ENCODE peak calls at places on chromosomes 13 and 19, in five cellular contexts. N, P, B, Q and O are unnamed samples.

GRCh38 chr13:59392328-59392727 is 771.4 kb downstream of the DIAPH3 start:
- DNase-seq in N (no peak), P (no peak), B (no peak), Q (no peak), O (no peak)

GRCh38 chr13:110826861-110827672 is 87.8 kb downstream of the ANKRD10 start:
- DNase-seq in N (no peak), P (no peak), B (no peak), Q (no peak), O (peak)

GRCh38 chr13:51849145-51850101 is 4.4 kb upstream of the TMEM272 start:
- DNase-seq in N (no peak), P (peak), B (no peak), Q (peak), O (peak)

GRCh38 chr19:43450545-43450997 is 14.8 kb downstream of the LYPD3 start:
- DNase-seq in N (no peak), P (peak), B (no peak), Q (no peak), O (no peak)

GRCh38 chr13:24680258-24680920 is at the start of gene ATP12A:
- DNase-seq in N (no peak), P (no peak), B (no peak), Q (peak), O (no peak)

GRCh38 chr13:48299591-48299990 is 4.0 kb upstream of the RB1 start:
- DNase-seq in N (no peak), P (no peak), B (no peak), Q (no peak), O (no peak)

GRCh38 chr13:48784906-48785555 is 131.3 kb downstream of the CYSLTR2 start:
- DNase-seq in N (no peak), P (no peak), B (no peak), Q (no peak), O (no peak)

GRCh38 chr19:19531951-19532805 is 3.5 kb downstream of the YJEFN3 start:
- DNase-seq in N (no peak), P (peak), B (no peak), Q (peak), O (peak)

GRCh38 chr13:102011539-102011938 is 390.3 kb downstream of the FGF14 start:
- DNase-seq in N (no peak), P (no peak), B (no peak), Q (no peak), O (no peak)

GRCh38 chr19:16104722-16105121 is 7.0 kb upstream of the RAB8A start:
- DNase-seq in N (no peak), P (peak), B (no peak), Q (no peak), O (no peak)

GRCh38 chr13:22121340-22121739 is 450.5 kb downstream of the FGF9 start:
- DNase-seq in N (no peak), P (no peak), B (no peak), Q (no peak), O (no peak)

GRCh38 chr19:44113784-44114390 is 688 bp downstream of the ZNF225 start:
- DNase-seq in N (no peak), P (no peak), B (no peak), Q (peak), O (peak)

GRCh38 chr13:21997726-21998125 is 326.9 kb downstream of the FGF9 start:
- DNase-seq in N (no peak), P (no peak), B (no peak), Q (no peak), O (no peak)

GRCh38 chr13:89865331-89865833 is 1482.1 kb upstream of the MIR17HG start:
- DNase-seq in N (no peak), P (no peak), B (no peak), Q (no peak), O (no peak)

GRCh38 chr19:55585658-55586339 is 5.2 kb upstream of the ZNF579 start:
- DNase-seq in N (no peak), P (peak), B (no peak), Q (peak), O (peak)
- H3K4me3 ChIP-seq in N (peak), P (peak), B (peak), Q (peak), O (no peak)

GRCh38 chr19:41912899-41913475 is 15.3 kb downstream of the ERFL start:
- DNase-seq in N (no peak), P (no peak), B (no peak), Q (no peak), O (no peak)
- H3K4me3 ChIP-seq in N (no peak), P (no peak), B (no peak), Q (no peak), O (no peak)

DNA sequence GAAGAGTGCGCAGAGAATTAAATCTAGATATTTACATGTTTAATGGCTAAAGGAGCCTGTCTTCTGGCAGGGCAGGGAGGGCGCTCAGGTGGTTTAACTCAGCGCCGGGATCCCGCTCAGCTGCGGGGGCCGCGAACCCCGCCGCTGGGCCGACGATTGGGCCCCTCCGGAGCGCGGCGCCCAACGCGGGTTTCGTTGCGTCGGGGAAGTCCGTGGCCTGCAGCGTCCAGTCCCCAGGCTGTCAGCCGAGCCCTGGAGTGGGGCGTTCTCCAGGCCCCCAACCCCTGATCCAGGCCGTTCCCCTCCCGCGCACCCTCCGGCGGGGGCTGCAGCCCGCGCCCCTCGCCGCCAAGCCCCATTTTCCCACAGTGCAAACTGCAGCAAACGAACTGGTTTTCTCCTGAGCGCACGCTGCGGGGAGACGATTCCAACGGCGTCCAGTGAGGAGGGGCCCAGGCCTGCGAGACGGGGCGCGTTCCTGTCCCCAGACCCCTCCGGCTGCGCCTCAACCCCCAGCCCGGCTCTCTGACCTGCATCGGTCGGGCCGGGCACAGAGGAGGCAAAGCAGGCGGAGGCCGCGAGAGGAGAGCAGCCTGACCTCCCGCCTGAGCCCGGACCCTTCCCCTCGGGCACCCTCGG is 4.5 kb upstream of the ONECUT3 start:
- DNase-seq in N (no peak), P (no peak), B (no peak), Q (no peak), O (no peak)
- H3K4me3 ChIP-seq in N (no peak), P (no peak), B (no peak), Q (peak), O (no peak)

DNA sequence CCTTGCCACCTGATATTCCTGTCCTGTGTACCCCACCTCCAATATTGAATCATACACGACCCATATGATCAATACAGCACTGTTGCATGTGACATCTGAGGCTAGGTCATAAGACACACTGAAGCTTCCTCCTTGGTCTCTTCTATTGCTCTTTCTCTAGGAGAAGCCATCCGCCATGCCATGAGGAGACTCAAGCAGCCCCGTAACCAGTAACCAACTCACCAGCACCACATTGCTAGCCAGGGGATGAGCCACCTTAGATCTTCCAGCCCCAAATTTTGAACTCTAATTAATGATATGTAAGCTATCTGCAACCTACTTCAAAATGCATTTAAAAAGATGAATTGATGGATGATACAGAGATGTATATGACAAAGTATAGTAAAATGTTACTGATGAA is 28.6 kb downstream of the ZNF557 start:
- DNase-seq in N (no peak), P (no peak), B (no peak), Q (no peak), O (peak)
- H3K4me3 ChIP-seq in N (no peak), P (peak), B (peak), Q (peak), O (peak)

GRCh38 chr19:1065606-1066109 is 1.3 kb upstream of the ARHGAP45 start:
- DNase-seq in N (no peak), P (no peak), B (no peak), Q (peak), O (no peak)

GRCh38 chr19:1067341-1068103 is 555 bp downstream of the ARHGAP45 start:
- DNase-seq in N (no peak), P (no peak), B (no peak), Q (no peak), O (peak)

GRCh38 chr19:1066251-1066747 is 668 bp upstream of the ARHGAP45 start:
- DNase-seq in N (no peak), P (no peak), B (no peak), Q (peak), O (no peak)

GRCh38 chr19:1068111-1069001 is 1.4 kb downstream of the ARHGAP45 start:
- DNase-seq in N (no peak), P (no peak), B (no peak), Q (no peak), O (peak)

DNA sequence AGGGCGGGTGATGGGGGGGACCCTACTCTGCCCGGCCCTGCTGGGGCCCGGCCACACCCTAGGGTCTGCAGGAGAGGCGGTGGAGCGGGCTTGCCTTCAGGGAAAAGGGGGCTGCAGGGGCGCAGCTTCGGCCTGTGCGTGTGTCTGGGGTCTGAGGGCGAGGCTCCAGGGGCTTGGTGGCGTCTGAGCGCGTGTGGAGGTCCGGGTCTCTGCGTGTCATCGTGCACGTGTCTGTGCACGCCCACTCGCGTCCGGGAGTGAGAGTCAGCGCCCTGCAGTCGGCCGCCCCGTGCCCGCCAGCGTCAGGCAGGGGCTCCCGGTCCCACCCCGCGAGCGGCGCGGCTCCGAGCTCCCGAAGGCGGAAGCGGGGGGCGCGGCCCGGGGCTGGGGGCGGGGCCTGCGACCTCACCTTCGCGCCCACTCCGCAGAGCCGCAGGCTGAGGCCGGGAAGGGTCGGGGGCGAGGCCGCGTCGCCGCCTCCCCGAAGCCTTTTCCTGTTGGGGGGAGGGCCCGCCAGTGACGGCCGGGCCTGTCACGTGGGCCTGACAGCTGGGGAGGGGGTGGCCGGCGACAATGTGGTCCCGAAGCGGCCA is at the start of gene ARHGAP45:
- DNase-seq in N (no peak), P (no peak), B (no peak), Q (no peak), O (peak)
- H3K4me3 ChIP-seq in N (no peak), P (peak), B (peak), Q (peak), O (peak)

GRCh38 chr13:98370261-98370660 is 193.2 kb upstream of the RNF113B start:
- DNase-seq in N (no peak), P (no peak), B (no peak), Q (no peak), O (no peak)
- H3K4me3 ChIP-seq in N (no peak), P (no peak), B (no peak), Q (no peak), O (no peak)

DNA sequence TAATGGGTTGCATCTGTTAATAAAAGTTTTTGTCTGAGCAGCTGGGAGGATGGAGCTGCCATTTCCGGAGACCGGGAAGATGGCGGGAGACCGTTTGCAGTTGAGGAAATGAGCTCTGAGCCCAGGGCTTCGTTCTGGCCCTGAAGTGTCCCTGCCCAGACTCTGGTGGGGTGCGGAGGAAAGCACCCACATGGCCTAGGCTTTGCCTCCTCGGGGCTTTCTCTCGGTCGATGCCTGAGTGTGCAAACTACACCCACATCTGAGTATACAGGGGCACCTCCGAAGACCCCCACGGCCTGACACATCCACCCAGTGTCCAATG is 15.6 kb upstream of the NANOS3 start:
- DNase-seq in N (no peak), P (peak), B (no peak), Q (no peak), O (no peak)
- H3K4me3 ChIP-seq in N (peak), P (peak), B (peak), Q (no peak), O (no peak)

DNA sequence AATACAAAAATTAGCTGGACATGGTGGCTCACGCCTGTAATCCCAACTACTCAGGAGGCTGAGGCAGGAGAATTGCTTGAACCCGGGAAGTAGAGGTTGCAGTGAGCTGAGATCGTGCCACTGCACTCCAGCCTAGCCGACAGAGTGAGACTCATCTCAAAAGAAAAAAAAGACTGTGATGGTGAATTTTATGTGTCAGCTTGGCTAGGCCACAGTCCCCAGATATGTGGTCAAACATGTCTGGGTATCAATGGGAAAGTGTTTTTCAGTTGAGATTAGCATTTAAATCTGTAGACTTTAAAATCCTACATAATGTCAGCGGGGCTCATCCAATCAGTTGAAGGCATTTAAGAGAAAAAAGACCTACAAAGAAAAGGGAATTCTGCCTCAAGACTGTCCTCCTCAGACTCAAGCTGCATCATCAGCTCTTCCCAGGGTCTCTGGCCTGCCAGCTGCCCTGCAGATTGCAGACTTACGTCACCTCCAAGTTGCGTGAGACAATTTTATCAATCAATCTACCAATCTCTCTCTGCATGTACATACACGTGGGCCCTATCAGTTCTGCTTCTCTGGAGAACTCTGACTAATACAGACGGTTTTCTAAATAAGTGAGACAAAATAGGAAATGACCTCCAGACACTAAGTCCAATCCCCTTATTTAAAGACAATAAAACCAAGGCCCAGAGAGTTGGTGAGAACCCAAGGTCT is 99.3 kb downstream of the ABCC4 start:
- DNase-seq in N (no peak), P (peak), B (no peak), Q (no peak), O (peak)
- H3K4me3 ChIP-seq in N (no peak), P (no peak), B (no peak), Q (no peak), O (no peak)

GRCh38 chr13:67515895-67516294 is 285.8 kb upstream of the PCDH9 start:
- DNase-seq in N (no peak), P (peak), B (peak), Q (no peak), O (no peak)
- H3K4me3 ChIP-seq in N (no peak), P (no peak), B (no peak), Q (no peak), O (no peak)

DNA sequence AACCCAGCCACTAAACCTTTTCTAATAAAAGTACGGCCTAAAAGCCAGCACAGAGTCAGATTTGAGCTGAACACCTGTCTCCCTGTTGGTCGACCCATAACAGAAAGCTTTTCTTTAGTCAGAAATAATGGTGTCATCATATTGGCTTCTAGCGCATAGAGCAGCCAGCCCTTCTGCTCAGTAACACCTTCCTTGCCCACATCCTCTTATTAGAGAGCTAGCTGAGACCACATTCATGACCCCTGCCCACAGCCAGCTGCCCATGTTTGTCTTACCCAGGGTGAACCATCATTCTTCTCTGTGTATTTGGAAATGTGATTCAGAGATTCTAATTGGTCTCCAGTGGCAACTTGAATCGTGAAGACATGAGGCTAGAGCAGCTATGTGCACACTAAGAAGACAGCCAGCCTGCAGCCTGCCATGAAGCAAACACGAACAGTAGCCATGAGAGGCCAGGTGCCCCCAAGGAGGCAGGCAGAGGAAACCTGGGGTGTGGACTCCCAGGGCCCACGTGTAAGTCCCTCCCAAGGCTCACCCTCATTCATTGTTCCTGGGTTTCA is 82.3 kb upstream of the PDCD5 start:
- DNase-seq in N (no peak), P (no peak), B (no peak), Q (no peak), O (peak)
- H3K4me3 ChIP-seq in N (no peak), P (no peak), B (no peak), Q (no peak), O (no peak)